ENCODE peak calls at places on chromosomes 7 and 10, in eight cellular contexts. F is body of pancreas, U is uterus, C is gastrocnemius medialis, X is transverse colon, P is IMR-90, W is A549, J is H54. Z is an unnamed sample.

GRCh38 chr7:111855161-111855841 is 293.0 kb upstream of the IMMP2L start:
- DNase-seq in F (peak), U (peak), C (no peak), X (peak), P (peak), W (peak), J (peak), Z (peak)

GRCh38 chr10:86233131-86233530 is 133.5 kb downstream of the GRID1 start:
- DNase-seq in F (no peak), U (no peak), C (no peak), X (no peak), P (no peak), W (no peak), J (no peak), Z (no peak)

GRCh38 chr7:134988161-134988560 is 1.9 kb downstream of the AGBL3 start:
- DNase-seq in F (no peak), U (no peak), C (no peak), X (no peak), P (no peak), W (no peak), J (no peak), Z (no peak)

GRCh38 chr10:69123306-69123746 is 652 bp upstream of the VPS26A start:
- DNase-seq in F (no peak), U (no peak), C (no peak), X (peak), P (peak), W (peak), J (peak), Z (no peak)

GRCh38 chr10:91880310-91880709 is 29.0 kb downstream of the FGFBP3 start:
- DNase-seq in F (no peak), U (no peak), C (no peak), X (no peak), P (no peak), W (no peak), J (no peak), Z (no peak)

GRCh38 chr10:132237871-132238270 is 51.1 kb downstream of the DPYSL4 start:
- DNase-seq in F (no peak), U (no peak), C (no peak), X (no peak), P (no peak), W (no peak), J (no peak), Z (no peak)

GRCh38 chr7:78379148-78379547 is 580.6 kb downstream of the PHTF2 start:
- DNase-seq in F (no peak), U (no peak), C (no peak), X (no peak), P (peak), W (no peak), J (no peak), Z (no peak)

GRCh38 chr7:117323877-117324699 is 1.2 kb upstream of the WNT2 start:
- DNase-seq in F (peak), U (peak), C (no peak), X (no peak), P (peak), W (no peak), J (no peak), Z (peak)

GRCh38 chr7:104967595-104967994 is 46.4 kb upstream of the KMT2E start:
- DNase-seq in F (no peak), U (no peak), C (no peak), X (no peak), P (peak), W (no peak), J (peak), Z (no peak)

GRCh38 chr7:33722383-33723096 is 182.8 kb upstream of the BMPER start:
- DNase-seq in F (no peak), U (no peak), C (peak), X (no peak), P (peak), W (peak), J (peak), Z (peak)

GRCh38 chr10:48552946-48553564 is 51.8 kb downstream of the ARHGAP22 start:
- DNase-seq in F (no peak), U (no peak), C (no peak), X (no peak), P (no peak), W (no peak), J (no peak), Z (no peak)

GRCh38 chr10:120517196-120517595 is 60.2 kb downstream of the PLPP4 start:
- DNase-seq in F (no peak), U (no peak), C (no peak), X (no peak), P (no peak), W (no peak), J (no peak), Z (no peak)

GRCh38 chr7:32891800-32892520 is 400 bp upstream of the KBTBD2 start:
- DNase-seq in F (peak), U (peak), C (peak), X (peak), P (peak), W (peak), J (peak), Z (peak)

GRCh38 chr7:131145026-131145425 is 182.7 kb upstream of the MKLN1 start:
- DNase-seq in F (no peak), U (no peak), C (no peak), X (no peak), P (peak), W (peak), J (no peak), Z (no peak)

GRCh38 chr10:22959950-22960349 is 32.1 kb downstream of the ARMC3 start:
- DNase-seq in F (no peak), U (no peak), C (no peak), X (no peak), P (no peak), W (no peak), J (no peak), Z (no peak)

GRCh38 chr10:18202600-18203150 is 62.5 kb downstream of the CACNB2 start:
- DNase-seq in F (no peak), U (no peak), C (no peak), X (no peak), P (peak), W (no peak), J (no peak), Z (no peak)

GRCh38 chr7:19122018-19122588 is 4.7 kb upstream of the TWIST1 start:
- DNase-seq in F (no peak), U (no peak), C (no peak), X (no peak), P (peak), W (peak), J (peak), Z (peak)

GRCh38 chr7:47725031-47725780 is 143.3 kb upstream of the TNS3 start:
- DNase-seq in F (no peak), U (no peak), C (no peak), X (no peak), P (peak), W (peak), J (no peak), Z (peak)

GRCh38 chr7:123410273-123410928 is 124.0 kb downstream of the IQUB start:
- DNase-seq in F (no peak), U (peak), C (no peak), X (no peak), P (no peak), W (no peak), J (peak), Z (peak)

GRCh38 chr10:29386347-29386999 is 97.6 kb downstream of the LYZL1 start:
- DNase-seq in F (no peak), U (no peak), C (no peak), X (no peak), P (peak), W (peak), J (no peak), Z (peak)

GRCh38 chr10:14839305-14839695 is 1.2 kb downstream of the HSPA14 start:
- DNase-seq in F (no peak), U (no peak), C (no peak), X (peak), P (no peak), W (no peak), J (no peak), Z (no peak)

GRCh38 chr10:86300931-86301330 is 65.7 kb downstream of the GRID1 start:
- DNase-seq in F (no peak), U (no peak), C (no peak), X (no peak), P (no peak), W (no peak), J (no peak), Z (no peak)

GRCh38 chr10:15789793-15790525 is 70.2 kb upstream of the ITGA8 start:
- DNase-seq in F (no peak), U (peak), C (no peak), X (no peak), P (peak), W (no peak), J (no peak), Z (no peak)

GRCh38 chr10:71717756-71718065 is 1.9 kb downstream of the C10orf105 start:
- DNase-seq in F (no peak), U (no peak), C (no peak), X (no peak), P (no peak), W (no peak), J (no peak), Z (no peak)

GRCh38 chr10:30759423-30759822 is 129.9 kb upstream of the LYZL2 start:
- DNase-seq in F (no peak), U (no peak), C (no peak), X (no peak), P (peak), W (no peak), J (no peak), Z (peak)

GRCh38 chr10:96700477-96701099 is 19.7 kb downstream of the PIK3AP1 start:
- DNase-seq in F (no peak), U (no peak), C (no peak), X (peak), P (no peak), W (no peak), J (no peak), Z (no peak)

GRCh38 chr7:25575634-25576033 is 347.3 kb upstream of the NPVF start:
- DNase-seq in F (no peak), U (no peak), C (no peak), X (no peak), P (no peak), W (no peak), J (no peak), Z (no peak)

GRCh38 chr7:150513758-150514157 is 914 bp upstream of the GIMAP7 start:
- DNase-seq in F (no peak), U (no peak), C (no peak), X (no peak), P (no peak), W (no peak), J (no peak), Z (no peak)
- TF ChIP-seq POLR2A in F (no peak), U (no peak), C (no peak), X (no peak), P (no peak), W (no peak), J (no peak), Z (no peak)

GRCh38 chr7:22709857-22710256 is 17.1 kb upstream of the IL6 start:
- DNase-seq in F (no peak), U (no peak), C (no peak), X (no peak), P (no peak), W (no peak), J (no peak), Z (no peak)
- TF ChIP-seq POLR2A in F (no peak), U (no peak), C (no peak), X (no peak), P (no peak), W (no peak), J (no peak), Z (no peak)

GRCh38 chr7:76294344-76295024 is 8.0 kb upstream of the HSPB1 start:
- DNase-seq in F (peak), U (peak), C (peak), X (peak), P (peak), W (peak), J (peak), Z (peak)

GRCh38 chr7:76286842-76287403 is 15.6 kb upstream of the HSPB1 start:
- DNase-seq in F (no peak), U (no peak), C (no peak), X (no peak), P (no peak), W (no peak), J (no peak), Z (no peak)

GRCh38 chr7:76292206-76292573 is 10.3 kb upstream of the HSPB1 start:
- DNase-seq in F (peak), U (peak), C (peak), X (no peak), P (no peak), W (no peak), J (no peak), Z (peak)

GRCh38 chr7:76293407-76293901 is 9.0 kb upstream of the HSPB1 start:
- DNase-seq in F (no peak), U (peak), C (no peak), X (no peak), P (no peak), W (no peak), J (no peak), Z (peak)

DNA sequence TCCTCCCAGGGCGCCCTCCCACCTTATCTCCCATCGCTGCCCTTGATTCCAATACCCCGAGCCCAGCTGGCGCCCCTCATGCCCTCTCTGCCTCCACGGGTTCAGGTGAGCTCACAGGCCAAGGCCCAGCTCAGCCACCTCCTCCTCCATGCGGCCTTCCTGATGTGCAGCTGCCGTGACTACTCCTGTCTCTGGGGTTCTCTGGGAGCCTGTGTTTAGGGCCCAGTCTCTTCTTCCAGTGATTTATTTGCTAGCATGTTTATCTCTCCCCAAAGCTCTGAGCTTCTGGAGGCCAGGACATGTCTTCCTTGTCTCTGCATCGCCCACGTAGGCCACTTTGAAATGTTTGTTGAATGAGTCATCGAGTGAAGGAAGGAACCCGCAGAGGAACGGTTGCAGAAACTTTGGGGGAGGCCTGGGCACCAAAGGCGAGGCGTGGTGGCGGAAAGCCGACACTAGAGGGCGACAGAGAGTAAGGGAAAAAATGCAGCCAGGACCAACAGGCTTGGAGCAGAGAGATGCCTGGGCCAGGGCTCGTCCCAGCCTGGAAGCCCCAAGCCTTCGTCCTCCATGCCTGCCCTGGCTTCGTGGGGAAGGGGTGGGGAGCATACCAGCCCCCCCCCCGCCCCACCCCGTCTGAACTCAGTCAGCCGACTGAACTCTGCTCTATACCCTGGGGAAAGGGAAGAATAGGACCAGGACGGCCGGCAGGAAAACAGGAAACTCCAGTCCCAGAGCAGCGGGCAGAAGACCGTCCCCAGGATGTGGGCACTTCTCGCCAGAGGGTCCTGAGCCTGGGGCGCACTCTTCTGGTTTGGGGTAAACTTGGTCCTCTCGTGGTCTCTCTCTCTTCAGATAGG is 10.9 kb upstream of the HSPB1 start:
- DNase-seq in F (peak), U (peak), C (peak), X (peak), P (peak), W (peak), J (peak), Z (peak)
- TF ChIP-seq POLR2A in F (no peak), U (peak), C (peak), X (peak), P (peak), W (peak), J (peak), Z (no peak)

GRCh38 chr10:73246322-73246782 is 703 bp downstream of the DNAJC9 start:
- DNase-seq in F (no peak), U (no peak), C (no peak), X (no peak), P (no peak), W (no peak), J (no peak), Z (peak)

GRCh38 chr10:73248259-73248724 is 1.2 kb upstream of the DNAJC9 start:
- DNase-seq in F (no peak), U (no peak), C (no peak), X (no peak), P (no peak), W (no peak), J (no peak), Z (no peak)

GRCh38 chr10:73246783-73247508 is at the start of gene DNAJC9:
- DNase-seq in F (peak), U (peak), C (peak), X (peak), P (peak), W (peak), J (peak), Z (peak)

GRCh38 chr10:73247509-73248258 is 629 bp upstream of the DNAJC9 start:
- DNase-seq in F (no peak), U (no peak), C (no peak), X (no peak), P (peak), W (no peak), J (no peak), Z (no peak)

GRCh38 chr10:73244866-73245477 is 2.1 kb downstream of the DNAJC9 start:
- DNase-seq in F (no peak), U (no peak), C (no peak), X (no peak), P (no peak), W (no peak), J (no peak), Z (peak)
- TF ChIP-seq POLR2A in F (no peak), U (no peak), C (no peak), X (no peak), P (no peak), W (no peak), J (no peak), Z (no peak)

GRCh38 chr7:50283206-50283605 is 21.3 kb upstream of the IKZF1 start:
- DNase-seq in F (no peak), U (no peak), C (no peak), X (no peak), P (no peak), W (no peak), J (no peak), Z (no peak)

GRCh38 chr7:50284296-50284695 is 20.2 kb upstream of the IKZF1 start:
- DNase-seq in F (no peak), U (no peak), C (no peak), X (no peak), P (no peak), W (no peak), J (no peak), Z (no peak)

GRCh38 chr7:50285259-50285658 is 19.3 kb upstream of the IKZF1 start:
- DNase-seq in F (no peak), U (no peak), C (no peak), X (no peak), P (no peak), W (no peak), J (no peak), Z (no peak)

GRCh38 chr7:50278120-50278519 is 26.4 kb upstream of the IKZF1 start:
- DNase-seq in F (no peak), U (no peak), C (no peak), X (no peak), P (no peak), W (no peak), J (no peak), Z (no peak)

GRCh38 chr7:50281680-50282445 is 22.7 kb upstream of the IKZF1 start:
- DNase-seq in F (no peak), U (no peak), C (no peak), X (no peak), P (no peak), W (no peak), J (no peak), Z (no peak)
- TF ChIP-seq POLR2A in F (no peak), U (no peak), C (no peak), X (no peak), P (no peak), W (no peak), J (no peak), Z (no peak)

Z was measured in endothelial cell of umbilical vein.